ENCODE peak calls at places on chromosome 7, in five cellular contexts. Z is HCT116, X is IMR-90, W is fibroblast of lung, G is astrocyte. P is an unnamed sample. For H3K36me3, the result is how much of the 10 kb centered on the place peaks cover.

GRCh38 chr7:35255417-35255798 is 1.5 kb upstream of the TBX20 start:
- DNase-seq in X (no peak), Z (no peak), W (no peak), G (no peak), P (peak)

GRCh38 chr7:154584352-154585252 is 418.3 kb downstream of the PAXIP1 start:
- DNase-seq in X (no peak), W (peak), G (peak), Z (no peak), P (no peak)

GRCh38 chr7:1046722-1047679 is 2.7 kb downstream of the GPR146 start:
- DNase-seq in Z (no peak), G (no peak), X (no peak), W (no peak), P (no peak)

GRCh38 chr7:22723171-22723601 is 3.8 kb upstream of the IL6 start:
- DNase-seq in Z (no peak), X (peak), G (peak), W (peak), P (no peak)

GRCh38 chr7:150453186-150453585 is 2.8 kb downstream of the GIMAP8 start:
- DNase-seq in W (no peak), Z (no peak), G (no peak), X (no peak), P (no peak)

GRCh38 chr7:18154707-18155106 is 127.1 kb upstream of the PRPS1L1 start:
- DNase-seq in X (no peak), G (no peak), Z (no peak), W (no peak), P (no peak)

GRCh38 chr7:55100962-55101327 is 82.1 kb downstream of the EGFR start:
- DNase-seq in Z (no peak), W (no peak), X (no peak), G (no peak), P (no peak)

GRCh38 chr7:122055072-122055471 is 89.0 kb downstream of the AASS start:
- DNase-seq in Z (no peak), W (no peak), X (no peak), G (no peak), P (no peak)

GRCh38 chr7:76125560-76125959 is 76.1 kb upstream of the SRRM3 start:
- DNase-seq in Z (no peak), X (peak), W (no peak), G (no peak), P (no peak)

GRCh38 chr7:10122573-10123100 is 851.0 kb upstream of the PHF14 start:
- DNase-seq in W (peak), G (no peak), X (no peak), Z (no peak), P (no peak)

GRCh38 chr7:117871778-117872538 is 1.3 kb downstream of the CTTNBP2 start:
- DNase-seq in X (no peak), W (peak), G (no peak), Z (no peak), P (peak)

GRCh38 chr7:36127075-36127740 is 25.8 kb upstream of the EEPD1 start:
- DNase-seq in W (no peak), Z (no peak), X (peak), G (no peak), P (no peak)

GRCh38 chr7:83824214-83824613 is 175.3 kb upstream of the SEMA3E start:
- DNase-seq in G (peak), W (peak), X (peak), Z (no peak), P (peak)

DNA sequence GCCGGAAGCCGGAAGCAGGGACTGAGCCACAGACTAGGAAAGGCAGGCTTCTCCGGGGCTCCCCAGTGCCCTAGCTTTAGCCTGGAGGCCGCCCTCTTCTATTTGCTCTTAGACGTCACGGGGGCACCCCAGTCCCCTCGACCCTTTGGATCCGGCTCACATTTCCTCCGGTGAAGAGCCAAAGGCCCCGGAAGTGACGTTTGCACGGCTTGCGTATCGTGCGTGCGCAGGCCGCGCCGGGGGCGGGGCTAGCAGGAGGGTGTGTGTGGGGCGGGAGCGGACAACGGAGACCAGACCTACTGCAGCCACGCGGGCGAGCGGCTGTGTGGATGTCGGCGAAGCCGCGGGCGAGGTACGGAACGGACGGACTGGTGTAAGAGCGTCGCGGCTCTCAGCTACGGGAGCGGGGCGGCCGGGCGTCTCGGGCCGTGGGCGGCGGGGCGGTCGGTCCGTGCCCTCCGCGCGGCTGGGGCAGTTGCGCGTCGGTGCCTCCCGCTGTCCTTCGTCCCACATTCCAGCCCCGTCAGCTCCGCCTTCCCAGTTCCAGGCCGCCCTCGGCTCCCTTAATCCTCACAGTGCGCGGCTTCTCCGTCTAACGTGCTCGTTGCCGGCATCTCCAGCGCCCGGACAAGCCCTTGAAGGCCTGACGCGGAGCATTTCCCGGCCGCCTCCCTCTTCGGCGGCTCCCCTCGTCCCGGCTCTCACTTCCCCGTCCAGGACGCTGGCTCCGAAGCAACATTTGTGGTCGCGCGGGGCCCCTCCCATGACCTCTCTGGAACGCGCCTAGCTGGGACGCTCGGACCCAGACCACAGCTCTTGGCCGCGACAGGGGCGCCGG is 25.8 kb downstream of the KCTD7 start:
- DNase-seq in W (peak), X (peak), G (peak), Z (peak), P (peak)
- TF ChIP-seq CTCF in W (no peak), X (no peak), G (no peak), Z (no peak), P (no peak)

GRCh38 chr7:44392618-44393010 is 67.2 kb upstream of the CAMK2B start:
- DNase-seq in W (no peak), X (no peak), G (no peak), Z (no peak), P (no peak)
- H3K36me3 ChIP-seq in W (under half), X (under half), G (under half), Z (under half), P (under half)

DNA sequence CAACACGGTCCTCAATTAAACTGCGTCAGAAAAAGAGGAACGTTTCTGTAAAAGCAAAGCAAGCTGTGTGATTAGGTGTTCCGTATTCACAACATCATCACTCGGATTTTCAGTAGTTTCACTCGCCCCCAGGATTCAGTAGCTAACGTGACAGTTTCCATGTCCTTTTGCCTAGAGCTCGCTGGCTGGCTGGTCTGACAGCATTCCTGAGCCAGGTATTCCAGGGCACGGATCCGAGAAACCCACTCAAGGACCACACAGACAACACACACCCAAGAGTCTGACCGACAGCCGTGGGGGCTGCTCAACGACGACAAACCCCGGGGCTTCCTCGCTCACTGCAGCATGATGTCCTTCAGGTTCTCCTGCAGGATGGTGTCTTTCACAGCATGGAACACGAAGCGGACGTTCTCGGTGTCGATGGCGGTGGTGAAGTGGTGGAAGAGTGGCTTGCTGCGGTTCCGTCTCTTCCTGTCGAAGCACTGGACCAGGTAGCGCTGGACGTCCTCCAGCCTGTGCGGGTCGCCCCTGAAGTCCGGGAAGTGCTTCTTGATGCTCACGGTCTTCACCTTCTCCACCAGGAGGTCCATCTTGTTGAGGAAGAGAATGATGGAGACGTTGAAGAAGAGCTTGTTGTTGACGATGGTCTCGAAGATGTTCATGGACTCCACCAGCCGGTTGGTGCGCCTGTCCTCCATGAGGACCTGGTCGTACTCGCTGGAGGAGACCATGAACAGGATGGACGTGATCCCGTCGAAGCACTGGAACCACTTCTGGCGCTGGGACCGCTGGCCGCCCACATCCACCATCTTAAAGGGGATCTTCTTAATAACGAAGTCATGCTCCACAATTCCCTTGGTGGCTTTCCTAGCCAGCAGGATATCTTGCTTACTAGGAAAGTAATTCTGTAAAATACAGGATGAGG is 43.1 kb downstream of the AMZ1 start:
- DNase-seq in W (no peak), X (no peak), Z (no peak), G (no peak), P (peak)
- H3K4me2 ChIP-seq in W (no peak), X (no peak), Z (no peak), G (no peak), P (no peak)

GRCh38 chr7:48041665-48041995 is 6.3 kb downstream of the C7orf57 start:
- DNase-seq in W (peak), X (peak), G (peak), Z (no peak), P (peak)

GRCh38 chr7:48035967-48036478 is 680 bp downstream of the C7orf57 start:
- DNase-seq in W (peak), Z (no peak), X (peak), G (peak), P (peak)

GRCh38 chr7:48042216-48042615 is 6.9 kb downstream of the C7orf57 start:
- DNase-seq in G (peak), W (peak), Z (no peak), X (peak), P (no peak)

GRCh38 chr7:48040944-48041664 is 5.8 kb downstream of the C7orf57 start:
- DNase-seq in Z (no peak), W (no peak), X (no peak), G (no peak), P (no peak)

DNA sequence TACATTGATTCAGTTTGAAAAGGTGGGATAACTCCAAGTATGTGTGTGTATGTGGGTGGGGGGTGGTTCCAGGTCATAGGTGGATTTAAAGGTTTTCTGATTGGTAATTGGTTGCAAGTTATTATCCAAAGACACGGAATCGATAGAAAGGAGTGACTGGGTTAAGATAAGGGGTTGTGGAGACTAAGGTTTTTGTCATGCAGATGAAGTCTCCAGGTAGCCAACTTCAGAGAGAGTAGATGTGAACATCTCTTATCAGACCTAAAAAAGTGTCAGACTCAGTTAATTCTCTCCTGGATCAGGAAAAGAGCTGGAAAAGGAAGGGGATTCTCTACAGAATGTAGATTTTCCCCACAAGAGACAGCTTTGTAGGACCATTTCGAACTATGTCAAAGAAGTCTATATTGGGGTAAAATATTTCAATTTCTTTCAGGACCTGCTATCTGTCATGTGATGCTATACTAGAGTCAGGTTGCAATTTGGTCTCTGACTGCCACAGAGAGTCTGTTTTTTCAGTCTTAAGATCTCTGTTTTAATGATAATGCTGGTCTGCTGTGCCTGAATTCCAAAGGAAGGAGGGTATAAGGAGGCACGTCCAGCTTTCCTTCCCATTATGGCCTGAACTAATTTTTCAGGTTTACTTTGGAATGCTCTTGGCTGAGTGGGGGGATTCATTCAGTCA is 3.6 kb downstream of the C7orf57 start:
- DNase-seq in G (no peak), Z (no peak), W (no peak), X (no peak), P (peak)
- TF ChIP-seq CTCF in G (no peak), Z (no peak), W (no peak), X (no peak), P (no peak)

GRCh38 chr7:120278773-120279172 is 5.8 kb downstream of the KCND2 start:
- DNase-seq in X (no peak), Z (no peak), G (no peak), W (no peak), P (no peak)
- H3K36me3 ChIP-seq in X (under half), Z (under half), G (under half), W (under half), P (under half)

P was measured in osteoblast.